ENCODE peak calls at places on chromosomes 11 and 22, in five cellular contexts. G is psoas muscle; Y is activated CD8-positive, alpha-beta T cell treated with anti-CD3 and anti-CD28 coated beads for 36 hours; T is cardiac muscle cell; L is breast epithelium. M is an unnamed sample.

GRCh38 chr11:113189909-113190667 is 124.3 kb upstream of the TTC12 start:
- DNase-seq in Y (peak), T (no peak), G (peak), L (no peak), M (no peak)

GRCh38 chr11:475941-476340 is 25.9 kb downstream of the PTDSS2 start:
- DNase-seq in T (no peak), Y (no peak), L (no peak), G (no peak), M (no peak)

GRCh38 chr11:118610220-118610772 is 2.9 kb downstream of the PHLDB1 start:
- DNase-seq in T (no peak), L (no peak), Y (peak), G (no peak), M (no peak)

GRCh38 chr11:123454060-123454651 is 24.1 kb downstream of the GRAMD1B start:
- DNase-seq in G (no peak), T (no peak), L (peak), Y (peak), M (no peak)

GRCh38 chr11:18844753-18845367 is 53.3 kb upstream of the PTPN5 start:
- DNase-seq in T (peak), Y (no peak), L (no peak), G (no peak), M (no peak)

GRCh38 chr11:106697058-106697457 is 321.2 kb downstream of the GUCY1A2 start:
- DNase-seq in T (no peak), G (no peak), L (no peak), Y (no peak), M (no peak)

GRCh38 chr11:48106166-48106565 is 110.4 kb upstream of the OR4B1 start:
- DNase-seq in T (no peak), Y (no peak), L (no peak), G (no peak), M (no peak)

GRCh38 chr11:10639350-10639749 is 54.2 kb downstream of the IRAG1 start:
- DNase-seq in T (no peak), L (no peak), Y (no peak), G (no peak), M (no peak)

GRCh38 chr11:61541568-61541967 is 33.0 kb downstream of the LRRC10B start:
- DNase-seq in G (no peak), Y (no peak), T (no peak), L (no peak), M (no peak)

GRCh38 chr11:22044126-22044525 is 148.8 kb upstream of the ANO5 start:
- DNase-seq in Y (no peak), G (no peak), T (no peak), L (no peak), M (no peak)

GRCh38 chr11:36034572-36035331 is 90.9 kb downstream of the LDLRAD3 start:
- DNase-seq in T (no peak), G (no peak), Y (no peak), L (no peak), M (no peak)

GRCh38 chr11:36033082-36033751 is 89.4 kb downstream of the LDLRAD3 start:
- DNase-seq in Y (no peak), L (no peak), G (no peak), T (no peak), M (no peak)

GRCh38 chr11:36033936-36034335 is 90.1 kb downstream of the LDLRAD3 start:
- DNase-seq in Y (no peak), G (no peak), T (no peak), L (no peak), M (no peak)

GRCh38 chr11:36027731-36028130 is 83.9 kb downstream of the LDLRAD3 start:
- DNase-seq in L (no peak), T (peak), Y (no peak), G (peak), M (no peak)

DNA sequence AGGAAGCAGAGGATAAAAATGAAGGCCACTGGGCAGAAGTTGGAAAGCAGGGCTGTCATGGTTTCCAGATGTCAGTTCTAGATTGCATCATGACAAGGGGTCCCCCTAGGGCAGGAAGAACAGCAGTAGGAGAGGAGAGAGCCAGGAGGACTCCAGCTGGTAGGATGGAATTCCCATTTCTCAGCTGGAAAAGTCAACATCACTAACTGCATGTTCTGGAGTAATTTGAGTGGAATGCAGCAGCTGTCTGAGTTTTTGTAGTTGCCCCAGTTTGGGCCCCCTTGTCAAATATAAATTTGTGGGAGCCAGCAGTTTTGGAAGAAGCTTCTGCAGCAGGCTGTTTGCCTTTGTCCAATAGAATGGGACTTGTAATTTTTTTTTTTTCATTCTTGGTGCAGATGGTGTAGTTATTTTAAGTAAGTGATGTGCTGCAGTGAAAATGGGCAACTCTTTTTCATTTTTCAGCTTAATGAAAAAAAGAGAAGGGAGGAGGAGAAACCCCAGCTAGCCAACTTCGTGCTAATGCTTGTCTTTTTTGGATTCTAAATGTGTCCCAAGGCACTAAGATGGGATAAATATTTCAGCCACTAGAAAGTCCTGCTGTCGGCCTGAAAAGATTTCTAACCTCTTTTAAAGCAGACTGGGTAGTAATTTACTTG is 87.0 kb downstream of the LDLRAD3 start:
- DNase-seq in T (no peak), L (no peak), G (no peak), Y (no peak), M (no peak)
- TF ChIP-seq CTCF in T (no peak), L (no peak), G (no peak), Y (no peak), M (no peak)

DNA sequence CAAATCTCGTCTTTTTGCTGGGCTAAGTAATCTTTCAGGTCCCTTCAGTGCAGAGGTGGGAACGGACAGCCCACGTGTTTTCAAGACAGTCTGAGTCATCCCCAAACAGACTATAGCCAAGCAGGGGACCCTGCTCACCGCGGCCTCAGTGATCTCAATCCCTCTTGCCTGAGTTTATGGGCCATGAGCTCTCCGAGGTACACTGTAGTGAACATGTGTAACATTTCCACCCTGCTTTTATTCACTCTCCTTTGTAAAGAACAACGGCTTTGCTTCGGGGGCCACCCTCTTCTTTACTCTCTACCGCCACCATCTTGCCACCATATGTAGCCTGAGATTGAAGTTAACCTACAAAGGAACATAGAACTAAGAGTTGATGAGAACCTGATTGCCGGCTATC is 11.5 kb upstream of the KCTD14 start:
- DNase-seq in Y (no peak), T (no peak), G (no peak), L (no peak), M (no peak)
- TF ChIP-seq CTCF in Y (no peak), T (no peak), G (no peak), L (no peak), M (no peak)

GRCh38 chr11:119694334-119694733 is 34.7 kb downstream of the NECTIN1 start:
- DNase-seq in T (no peak), G (no peak), Y (peak), L (no peak), M (no peak)
- TF ChIP-seq CTCF in T (no peak), G (no peak), Y (no peak), L (no peak), M (no peak)

GRCh38 chr11:4826425-4826824 is 5.3 kb downstream of the OR51F2 start:
- DNase-seq in G (no peak), T (no peak), Y (no peak), L (no peak), M (no peak)
- TF ChIP-seq CTCF in G (peak), T (no peak), Y (no peak), L (no peak), M (no peak)

DNA sequence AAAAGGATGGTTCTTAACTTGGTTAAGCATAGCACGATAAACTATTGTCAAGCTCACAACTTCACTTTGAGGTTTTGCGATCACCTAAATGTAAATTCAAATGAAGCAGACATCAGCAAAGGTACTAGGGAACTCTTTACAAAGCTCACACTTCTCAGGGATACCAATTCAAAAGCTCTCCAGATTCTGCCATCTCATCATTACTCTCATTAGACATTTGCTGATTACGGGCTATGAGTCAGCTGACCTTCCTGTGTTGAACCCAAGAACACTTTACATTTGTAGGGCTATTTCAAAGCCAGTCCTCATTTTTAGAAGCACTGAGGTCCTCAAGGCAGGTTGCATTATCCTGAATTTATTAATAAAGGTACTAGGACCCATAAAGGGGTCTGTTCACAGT is 28.4 kb upstream of the IZUMO1R start:
- DNase-seq in Y (no peak), L (no peak), T (no peak), G (no peak), M (no peak)
- TF ChIP-seq CTCF in Y (no peak), L (no peak), T (no peak), G (no peak), M (no peak)

GRCh38 chr22:44357296-44357961 is 44.7 kb upstream of the SHISAL1 start:
- DNase-seq in T (no peak), Y (no peak), G (peak), L (no peak), M (no peak)
- TF ChIP-seq CTCF in T (peak), Y (no peak), G (no peak), L (no peak), M (no peak)

GRCh38 chr11:131228378-131228777 is 142.0 kb upstream of the NTM start:
- DNase-seq in L (no peak), T (no peak), G (no peak), Y (no peak), M (no peak)

GRCh38 chr11:131223198-131223975 is 147.0 kb upstream of the NTM start:
- DNase-seq in Y (no peak), L (no peak), G (no peak), T (no peak), M (no peak)

GRCh38 chr11:131234146-131234680 is 136.2 kb upstream of the NTM start:
- DNase-seq in L (no peak), Y (no peak), G (no peak), T (no peak), M (no peak)

GRCh38 chr11:131231317-131231716 is 139.1 kb upstream of the NTM start:
- DNase-seq in Y (no peak), T (no peak), G (no peak), L (no peak), M (no peak)

DNA sequence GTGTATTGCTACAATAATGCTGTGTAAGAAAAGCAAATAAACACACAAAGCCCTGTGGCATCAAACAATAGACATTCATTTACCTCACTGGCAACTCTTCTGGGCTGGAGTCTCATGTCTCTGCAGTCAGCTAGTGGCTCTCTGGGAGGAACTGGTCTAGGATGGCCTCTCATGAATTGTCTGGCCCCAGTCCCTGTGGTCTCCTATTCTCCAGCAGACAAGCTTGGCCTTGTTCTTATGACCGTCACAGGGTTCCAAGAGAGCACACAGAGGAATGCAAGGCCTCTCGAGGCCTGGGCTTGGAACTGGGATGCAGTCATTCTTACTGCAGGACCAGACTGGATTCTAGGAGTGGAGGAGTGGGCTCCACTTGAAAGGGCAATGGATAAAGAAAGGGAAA is 141.2 kb upstream of the NTM start:
- DNase-seq in G (no peak), T (no peak), Y (no peak), L (no peak), M (no peak)
- TF ChIP-seq CTCF in G (no peak), T (no peak), Y (no peak), L (no peak), M (no peak)

GRCh38 chr11:17352925-17353227 is 1.3 kb downstream of the NCR3LG1 start:
- DNase-seq in G (no peak), L (no peak), Y (peak), T (peak), M (no peak)

GRCh38 chr11:17354070-17354924 is 2.7 kb downstream of the NCR3LG1 start:
- DNase-seq in T (peak), G (no peak), L (peak), Y (peak), M (peak)

GRCh38 chr11:17351171-17351509 is 460 bp upstream of the NCR3LG1 start:
- DNase-seq in T (no peak), Y (peak), L (no peak), G (no peak), M (no peak)

GRCh38 chr11:17351510-17352176 is at the start of gene NCR3LG1:
- DNase-seq in T (peak), Y (peak), G (peak), L (peak), M (peak)

DNA sequence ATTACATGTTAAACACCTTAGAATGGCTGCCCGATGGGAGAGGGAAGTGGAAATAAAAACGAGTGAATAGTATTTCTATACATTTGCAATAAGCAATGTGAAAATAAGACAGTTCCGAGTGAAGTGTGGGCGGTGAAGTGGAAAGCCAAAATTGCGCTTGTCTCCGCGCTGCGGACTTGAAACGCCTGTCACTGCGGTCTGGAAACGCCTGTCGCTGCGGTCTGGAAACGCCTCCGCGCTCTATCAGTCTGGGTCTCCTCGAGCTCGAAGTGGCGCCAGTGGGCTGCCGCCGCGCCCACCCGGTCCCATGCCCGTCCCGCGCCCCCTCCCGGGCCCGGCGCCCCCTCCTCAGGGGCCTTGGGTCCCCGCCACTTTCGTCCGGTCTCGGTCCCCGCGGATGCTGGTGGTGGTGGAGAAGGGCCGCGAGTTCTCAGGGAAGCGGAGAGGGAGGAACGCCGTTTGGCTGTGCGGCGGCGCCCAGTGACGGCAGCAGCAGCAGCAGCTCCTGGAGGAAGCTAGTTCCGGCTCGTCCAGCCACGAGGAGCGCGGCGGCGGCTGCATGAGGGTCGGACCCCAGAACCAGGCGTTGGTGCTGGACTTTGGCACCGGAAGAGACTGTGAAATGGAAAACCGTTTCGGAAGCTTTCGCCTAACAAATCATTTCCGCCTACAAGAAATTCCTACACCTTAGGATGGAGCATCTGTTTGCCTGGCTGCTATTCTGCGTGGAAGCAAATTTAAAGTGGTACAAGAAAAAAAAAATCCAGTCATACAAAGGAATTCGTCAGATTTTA is 1.8 kb downstream of the NCR3LG1 start:
- DNase-seq in Y (peak), L (peak), G (peak), T (peak), M (peak)
- TF ChIP-seq CTCF in Y (no peak), L (no peak), G (no peak), T (no peak), M (no peak)

GRCh38 chr11:116893437-116893836 is 56.0 kb upstream of the APOA1 start:
- DNase-seq in Y (no peak), G (no peak), T (no peak), L (no peak), M (no peak)

GRCh38 chr11:116896211-116896610 is 58.8 kb upstream of the APOA1 start:
- DNase-seq in Y (no peak), L (no peak), T (no peak), G (no peak), M (no peak)

GRCh38 chr11:116893906-116894305 is 56.5 kb upstream of the APOA1 start:
- DNase-seq in T (peak), Y (no peak), L (no peak), G (no peak), M (no peak)

GRCh38 chr11:116892374-116892773 is 55.0 kb upstream of the APOA1 start:
- DNase-seq in G (no peak), Y (no peak), L (no peak), T (no peak), M (no peak)

GRCh38 chr11:116895053-116895757 is 57.8 kb upstream of the APOA1 start:
- DNase-seq in Y (peak), G (no peak), L (no peak), T (peak), M (no peak)
- TF ChIP-seq CTCF in Y (peak), G (peak), L (no peak), T (peak), M (no peak)